ENCODE peak calls at places on chromosomes 2 and 18, in seven cellular contexts. One of them, this sample, is unnamed.
A peak's percentile ranks its signal among the peaks of the same experiment; 100 is the strongest.

GRCh38 chr2:48347712-48348111 is 182.2 kb upstream of the STON1 start:
- DNase-seq in body of pancreas: no peak
- DNase-seq in spleen: no peak
- DNase-seq in upper lobe of left lung: no peak
- DNase-seq in transverse colon: no peak
- DNase-seq in heart left ventricle: no peak
- DNase-seq in A549: peak; percentile 57
- DNase-seq in this sample: peak; percentile 36

GRCh38 chr2:173159794-173160463 is 84.3 kb downstream of the MAP3K20 start:
- DNase-seq in spleen: peak; percentile 82
- DNase-seq in A549: peak; percentile 95
- DNase-seq in body of pancreas: peak; percentile 80
- DNase-seq in transverse colon: peak; percentile 74
- DNase-seq in upper lobe of left lung: no peak
- DNase-seq in heart left ventricle: peak; percentile 95
- DNase-seq in this sample: peak; percentile 76

GRCh38 chr2:36455788-36456187 is 100.2 kb downstream of the CRIM1 start:
- DNase-seq in A549: no peak
- DNase-seq in upper lobe of left lung: no peak
- DNase-seq in heart left ventricle: no peak
- DNase-seq in spleen: no peak
- DNase-seq in body of pancreas: no peak
- DNase-seq in transverse colon: no peak
- DNase-seq in this sample: no peak

GRCh38 chr2:37775908-37776250 is 104.4 kb upstream of the CDC42EP3 start:
- DNase-seq in body of pancreas: no peak
- DNase-seq in heart left ventricle: no peak
- DNase-seq in upper lobe of left lung: no peak
- DNase-seq in A549: no peak
- DNase-seq in spleen: no peak
- DNase-seq in transverse colon: no peak
- DNase-seq in this sample: no peak

GRCh38 chr2:177998006-177998405 is 74.6 kb downstream of the PDE11A start:
- DNase-seq in upper lobe of left lung: no peak
- DNase-seq in heart left ventricle: no peak
- DNase-seq in A549: peak; percentile 59
- DNase-seq in transverse colon: no peak
- DNase-seq in body of pancreas: no peak
- DNase-seq in spleen: no peak
- DNase-seq in this sample: no peak

GRCh38 chr2:171225302-171225980 is 64.7 kb upstream of the TLK1 start:
- DNase-seq in body of pancreas: no peak
- DNase-seq in heart left ventricle: no peak
- DNase-seq in upper lobe of left lung: no peak
- DNase-seq in spleen: no peak
- DNase-seq in A549: peak; percentile 79
- DNase-seq in transverse colon: no peak
- DNase-seq in this sample: peak; percentile 55

GRCh38 chr2:74658516-74658915 is 4.5 kb downstream of the SEMA4F start:
- DNase-seq in A549: no peak
- DNase-seq in spleen: no peak
- DNase-seq in body of pancreas: no peak
- DNase-seq in transverse colon: no peak
- DNase-seq in heart left ventricle: no peak
- DNase-seq in upper lobe of left lung: no peak
- DNase-seq in this sample: no peak

GRCh38 chr2:119290859-119291587 is 67.4 kb downstream of the STEAP3 start:
- DNase-seq in A549: peak; percentile 73
- DNase-seq in heart left ventricle: peak; percentile 89
- DNase-seq in spleen: no peak
- DNase-seq in upper lobe of left lung: no peak
- DNase-seq in transverse colon: peak; percentile 86
- DNase-seq in body of pancreas: peak; percentile 85
- DNase-seq in this sample: peak; percentile 74

GRCh38 chr2:100247256-100248043 is 74.9 kb downstream of the LONRF2 start:
- DNase-seq in upper lobe of left lung: no peak
- DNase-seq in spleen: peak; percentile 89
- DNase-seq in transverse colon: no peak
- DNase-seq in heart left ventricle: no peak
- DNase-seq in A549: no peak
- DNase-seq in body of pancreas: no peak
- DNase-seq in this sample: peak; percentile 37

GRCh38 chr2:100244881-100245605 is 77.3 kb downstream of the LONRF2 start:
- DNase-seq in spleen: peak; percentile 20
- DNase-seq in heart left ventricle: no peak
- DNase-seq in transverse colon: no peak
- DNase-seq in A549: no peak
- DNase-seq in body of pancreas: no peak
- DNase-seq in upper lobe of left lung: no peak
- DNase-seq in this sample: no peak

GRCh38 chr2:100248044-100248330 is 74.3 kb downstream of the LONRF2 start:
- DNase-seq in upper lobe of left lung: no peak
- DNase-seq in transverse colon: no peak
- DNase-seq in body of pancreas: no peak
- DNase-seq in heart left ventricle: no peak
- DNase-seq in A549: no peak
- DNase-seq in spleen: peak; percentile 47
- DNase-seq in this sample: no peak

GRCh38 chr2:100245681-100246080 is 76.6 kb downstream of the LONRF2 start:
- DNase-seq in A549: no peak
- DNase-seq in spleen: peak; percentile 68
- DNase-seq in heart left ventricle: no peak
- DNase-seq in upper lobe of left lung: no peak
- DNase-seq in transverse colon: no peak
- DNase-seq in body of pancreas: no peak
- DNase-seq in this sample: no peak

GRCh38 chr2:100246163-100247145 is 75.8 kb downstream of the LONRF2 start:
- DNase-seq in transverse colon: no peak
- DNase-seq in spleen: peak; percentile 76
- DNase-seq in heart left ventricle: no peak
- DNase-seq in A549: peak; percentile 50
- DNase-seq in upper lobe of left lung: no peak
- DNase-seq in body of pancreas: no peak
- DNase-seq in this sample: peak; percentile 74
- TF ChIP-seq CTCF in transverse colon: peak; percentile 41
- TF ChIP-seq CTCF in spleen: peak; percentile 43
- TF ChIP-seq CTCF in heart left ventricle: peak; percentile 39
- TF ChIP-seq CTCF in A549: no peak
- TF ChIP-seq CTCF in upper lobe of left lung: peak; percentile 58
- TF ChIP-seq CTCF in body of pancreas: no peak
- TF ChIP-seq CTCF in this sample: peak; percentile 87

GRCh38 chr2:3492951-3493609 is 26.3 kb downstream of the ADI1 start:
- DNase-seq in body of pancreas: peak; percentile 35
- DNase-seq in transverse colon: no peak
- DNase-seq in upper lobe of left lung: no peak
- DNase-seq in spleen: no peak
- DNase-seq in A549: no peak
- DNase-seq in heart left ventricle: no peak
- DNase-seq in this sample: peak; percentile 90

GRCh38 chr2:3491306-3491705 is 28.0 kb downstream of the ADI1 start:
- DNase-seq in body of pancreas: no peak
- DNase-seq in upper lobe of left lung: no peak
- DNase-seq in A549: no peak
- DNase-seq in spleen: no peak
- DNase-seq in transverse colon: no peak
- DNase-seq in heart left ventricle: no peak
- DNase-seq in this sample: peak; percentile 58

GRCh38 chr2:3494984-3495666 is 24.2 kb downstream of the ADI1 start:
- DNase-seq in heart left ventricle: no peak
- DNase-seq in upper lobe of left lung: no peak
- DNase-seq in A549: no peak
- DNase-seq in body of pancreas: no peak
- DNase-seq in transverse colon: no peak
- DNase-seq in spleen: no peak
- DNase-seq in this sample: no peak

GRCh38 chr2:3491716-3492474 is 27.4 kb downstream of the ADI1 start:
- DNase-seq in spleen: no peak
- DNase-seq in heart left ventricle: no peak
- DNase-seq in upper lobe of left lung: no peak
- DNase-seq in transverse colon: no peak
- DNase-seq in A549: no peak
- DNase-seq in body of pancreas: no peak
- DNase-seq in this sample: no peak

GRCh38 chr2:3493610-3493997 is 25.7 kb downstream of the ADI1 start:
- DNase-seq in heart left ventricle: no peak
- DNase-seq in spleen: no peak
- DNase-seq in body of pancreas: no peak
- DNase-seq in transverse colon: no peak
- DNase-seq in upper lobe of left lung: no peak
- DNase-seq in A549: peak; percentile 20
- DNase-seq in this sample: peak; percentile 91
- TF ChIP-seq POLR2A in heart left ventricle: no peak
- TF ChIP-seq POLR2A in spleen: no peak
- TF ChIP-seq POLR2A in body of pancreas: no peak
- TF ChIP-seq POLR2A in transverse colon: no peak
- TF ChIP-seq POLR2A in upper lobe of left lung: no peak
- TF ChIP-seq POLR2A in A549: no peak
- TF ChIP-seq POLR2A in this sample: peak; percentile 78

DNA sequence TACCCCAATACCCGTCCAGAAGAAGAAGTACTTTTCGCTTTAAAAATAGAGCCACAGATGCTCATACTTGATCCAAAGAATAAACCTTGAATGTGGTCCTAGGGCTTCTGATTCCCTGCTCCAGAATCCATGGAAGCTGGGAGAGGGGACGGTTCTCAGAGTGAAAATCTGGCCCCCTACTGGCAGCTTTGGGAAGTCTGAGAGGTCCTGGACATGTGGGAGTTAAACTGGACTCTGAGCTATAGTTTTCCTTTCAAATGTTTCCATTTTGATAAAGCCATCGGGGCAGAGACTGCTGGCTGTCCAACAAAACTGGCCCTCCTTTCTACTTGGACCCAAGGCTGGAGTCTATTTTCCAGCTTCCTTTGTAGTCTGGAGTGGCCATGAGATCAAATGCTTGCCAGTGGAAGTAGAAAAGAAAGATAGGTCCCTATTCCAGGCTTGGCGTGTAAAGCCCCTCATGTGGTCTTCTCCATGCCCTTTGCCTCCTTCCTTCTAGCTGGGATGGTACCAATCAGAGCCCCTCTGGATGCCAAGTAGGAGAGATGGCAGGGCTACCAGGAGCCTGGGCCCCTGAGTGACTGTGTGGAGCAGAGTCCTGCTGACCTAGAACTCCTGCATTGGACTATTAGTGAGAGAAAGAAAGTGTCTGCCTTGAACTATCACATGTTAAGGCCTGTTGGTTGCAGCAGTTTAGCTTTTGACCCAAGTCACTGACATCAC is 37.7 kb upstream of the TBC1D8 start:
- DNase-seq in heart left ventricle: no peak
- DNase-seq in A549: peak; percentile 48
- DNase-seq in body of pancreas: peak; percentile 24
- DNase-seq in spleen: no peak
- DNase-seq in transverse colon: peak; percentile 49
- DNase-seq in upper lobe of left lung: no peak
- DNase-seq in this sample: peak; percentile 14
- TF ChIP-seq CTCF in heart left ventricle: peak; percentile 48
- TF ChIP-seq CTCF in A549: peak; percentile 35
- TF ChIP-seq CTCF in body of pancreas: peak; percentile 23
- TF ChIP-seq CTCF in spleen: peak; percentile 27
- TF ChIP-seq CTCF in transverse colon: peak; percentile 56
- TF ChIP-seq CTCF in upper lobe of left lung: peak; percentile 19
- TF ChIP-seq CTCF in this sample: peak; percentile 57

GRCh38 chr2:219058541-219059374 is 2.0 kb downstream of the IHH start:
- DNase-seq in upper lobe of left lung: peak; percentile 94
- DNase-seq in transverse colon: peak; percentile 82
- DNase-seq in spleen: no peak
- DNase-seq in body of pancreas: peak; percentile 88
- DNase-seq in heart left ventricle: peak; percentile 40
- DNase-seq in A549: no peak
- DNase-seq in this sample: peak; percentile 24
- TF ChIP-seq POLR2A in upper lobe of left lung: no peak
- TF ChIP-seq POLR2A in transverse colon: peak; percentile 59
- TF ChIP-seq POLR2A in spleen: no peak
- TF ChIP-seq POLR2A in body of pancreas: no peak
- TF ChIP-seq POLR2A in heart left ventricle: no peak
- TF ChIP-seq POLR2A in A549: no peak
- TF ChIP-seq POLR2A in this sample: no peak

DNA sequence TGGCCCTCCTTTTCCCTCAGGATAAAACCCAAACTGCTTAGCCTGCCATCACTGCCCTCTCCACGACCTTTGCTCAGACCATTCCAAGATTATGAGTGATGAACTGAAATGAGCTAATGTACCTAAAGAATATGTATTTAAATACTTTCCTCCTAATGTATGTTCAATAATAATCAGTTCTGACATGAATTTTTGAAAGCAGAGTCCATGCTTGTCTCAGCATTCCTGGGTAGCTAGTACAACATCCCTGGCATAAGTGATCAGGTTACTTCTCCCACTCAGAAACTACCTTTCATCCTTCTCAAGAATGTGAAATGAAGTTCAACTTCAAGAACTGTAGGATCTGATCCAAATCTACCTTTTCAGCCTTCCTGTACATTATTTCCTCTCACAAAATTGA is 103.6 kb downstream of the UNC80 start:
- DNase-seq in spleen: no peak
- DNase-seq in transverse colon: no peak
- DNase-seq in body of pancreas: no peak
- DNase-seq in heart left ventricle: no peak
- DNase-seq in A549: no peak
- DNase-seq in upper lobe of left lung: no peak
- DNase-seq in this sample: no peak
- TF ChIP-seq CTCF in spleen: no peak
- TF ChIP-seq CTCF in transverse colon: no peak
- TF ChIP-seq CTCF in body of pancreas: no peak
- TF ChIP-seq CTCF in heart left ventricle: no peak
- TF ChIP-seq CTCF in A549: no peak
- TF ChIP-seq CTCF in upper lobe of left lung: no peak
- TF ChIP-seq CTCF in this sample: no peak

GRCh38 chr18:79523221-79523737 is 127.5 kb downstream of the NFATC1 start:
- DNase-seq in A549: no peak
- DNase-seq in heart left ventricle: no peak
- DNase-seq in spleen: peak; percentile 71
- DNase-seq in upper lobe of left lung: no peak
- DNase-seq in body of pancreas: no peak
- DNase-seq in transverse colon: no peak
- DNase-seq in this sample: no peak

GRCh38 chr18:79524181-79525078 is 128.7 kb downstream of the NFATC1 start:
- DNase-seq in heart left ventricle: no peak
- DNase-seq in upper lobe of left lung: peak; percentile 84
- DNase-seq in A549: no peak
- DNase-seq in transverse colon: no peak
- DNase-seq in body of pancreas: no peak
- DNase-seq in spleen: peak; percentile 89
- DNase-seq in this sample: peak; percentile 54

GRCh38 chr18:79522451-79523220 is 126.9 kb downstream of the NFATC1 start:
- DNase-seq in transverse colon: peak; percentile 49
- DNase-seq in spleen: peak; percentile 84
- DNase-seq in body of pancreas: no peak
- DNase-seq in upper lobe of left lung: no peak
- DNase-seq in A549: no peak
- DNase-seq in heart left ventricle: no peak
- DNase-seq in this sample: no peak

GRCh38 chr18:79521806-79522205 is 126.1 kb downstream of the NFATC1 start:
- DNase-seq in spleen: no peak
- DNase-seq in A549: no peak
- DNase-seq in body of pancreas: no peak
- DNase-seq in upper lobe of left lung: no peak
- DNase-seq in transverse colon: no peak
- DNase-seq in heart left ventricle: no peak
- DNase-seq in this sample: no peak

GRCh38 chr18:79523738-79524180 is 128.0 kb downstream of the NFATC1 start:
- DNase-seq in body of pancreas: no peak
- DNase-seq in transverse colon: peak; percentile 55
- DNase-seq in spleen: peak; percentile 86
- DNase-seq in A549: no peak
- DNase-seq in upper lobe of left lung: no peak
- DNase-seq in heart left ventricle: no peak
- DNase-seq in this sample: peak; percentile 75
- TF ChIP-seq POLR2A in body of pancreas: no peak
- TF ChIP-seq POLR2A in transverse colon: no peak
- TF ChIP-seq POLR2A in spleen: no peak
- TF ChIP-seq POLR2A in A549: no peak
- TF ChIP-seq POLR2A in upper lobe of left lung: no peak
- TF ChIP-seq POLR2A in heart left ventricle: no peak
- TF ChIP-seq POLR2A in this sample: no peak

GRCh38 chr18:48639772-48640432 is 101.1 kb downstream of the CTIF start:
- DNase-seq in A549: no peak
- DNase-seq in upper lobe of left lung: peak; percentile 50
- DNase-seq in transverse colon: no peak
- DNase-seq in spleen: no peak
- DNase-seq in heart left ventricle: no peak
- DNase-seq in body of pancreas: no peak
- DNase-seq in this sample: peak; percentile 18
- TF ChIP-seq CTCF in A549: peak; percentile 9
- TF ChIP-seq CTCF in upper lobe of left lung: no peak
- TF ChIP-seq CTCF in transverse colon: no peak
- TF ChIP-seq CTCF in spleen: no peak
- TF ChIP-seq CTCF in heart left ventricle: peak; percentile 40
- TF ChIP-seq CTCF in body of pancreas: peak; percentile 8
- TF ChIP-seq CTCF in this sample: peak; percentile 24